ENCODE peak calls at places on chromosome 10, in five cellular contexts. V, X, R, B and N are unnamed samples.

GRCh38 chr10:24449334-24449740 is 240.4 kb downstream of the KIAA1217 start:
- DNase-seq in B (no peak), X (peak), R (no peak), V (no peak), N (peak)

GRCh38 chr10:122796796-122797195 is 48.9 kb downstream of the CUZD1 start:
- DNase-seq in B (no peak), X (no peak), V (no peak), R (no peak), N (no peak)

GRCh38 chr10:96334888-96335526 is 23.8 kb downstream of the OPALIN start:
- DNase-seq in B (no peak), X (peak), V (no peak), R (no peak), N (peak)

GRCh38 chr10:69047111-69047837 is 40.6 kb upstream of the SRGN start:
- DNase-seq in X (no peak), R (no peak), B (no peak), V (no peak), N (no peak)

GRCh38 chr10:30645340-30645827 is 15.8 kb upstream of the LYZL2 start:
- DNase-seq in B (peak), V (peak), R (no peak), X (peak), N (no peak)

GRCh38 chr10:48511066-48511854 is 93.6 kb downstream of the ARHGAP22 start:
- DNase-seq in X (no peak), V (no peak), R (no peak), B (no peak), N (no peak)

GRCh38 chr10:102409604-102410426 is 8.8 kb downstream of the PSD start:
- DNase-seq in R (no peak), X (no peak), V (no peak), B (no peak), N (no peak)

GRCh38 chr10:68146133-68146532 is 36.8 kb downstream of the MYPN start:
- DNase-seq in R (no peak), X (no peak), V (no peak), B (no peak), N (no peak)

GRCh38 chr10:14102056-14102455 is 228.7 kb downstream of the FRMD4A start:
- DNase-seq in B (no peak), X (peak), V (no peak), R (no peak), N (peak)

GRCh38 chr10:3944591-3944990 is 159.6 kb upstream of the KLF6 start:
- DNase-seq in B (no peak), V (no peak), X (no peak), R (no peak), N (no peak)

GRCh38 chr10:106711313-106711906 is 453.1 kb downstream of the SORCS1 start:
- DNase-seq in V (peak), X (no peak), B (peak), R (no peak), N (peak)

GRCh38 chr10:18635995-18636394 is 15.4 kb downstream of the NSUN6 start:
- DNase-seq in B (no peak), V (no peak), X (no peak), R (no peak), N (no peak)

GRCh38 chr10:51231754-51232153 is 157.5 kb downstream of the PRKG1 start:
- DNase-seq in R (no peak), B (no peak), X (no peak), V (no peak), N (no peak)

GRCh38 chr10:34726862-34727261 is 88.2 kb downstream of the PARD3 start:
- DNase-seq in R (no peak), V (no peak), X (no peak), B (no peak), N (no peak)

GRCh38 chr10:23081156-23081833 is 14.1 kb upstream of the MSRB2 start:
- DNase-seq in V (no peak), B (no peak), X (no peak), R (no peak), N (no peak)

GRCh38 chr10:114437456-114438292 is 33.4 kb upstream of the AFAP1L2 start:
- DNase-seq in X (peak), B (no peak), R (no peak), V (no peak), N (peak)

GRCh38 chr10:115849197-115849596 is 423.8 kb downstream of the GFRA1 start:
- DNase-seq in X (no peak), V (no peak), R (no peak), B (no peak), N (no peak)

DNA sequence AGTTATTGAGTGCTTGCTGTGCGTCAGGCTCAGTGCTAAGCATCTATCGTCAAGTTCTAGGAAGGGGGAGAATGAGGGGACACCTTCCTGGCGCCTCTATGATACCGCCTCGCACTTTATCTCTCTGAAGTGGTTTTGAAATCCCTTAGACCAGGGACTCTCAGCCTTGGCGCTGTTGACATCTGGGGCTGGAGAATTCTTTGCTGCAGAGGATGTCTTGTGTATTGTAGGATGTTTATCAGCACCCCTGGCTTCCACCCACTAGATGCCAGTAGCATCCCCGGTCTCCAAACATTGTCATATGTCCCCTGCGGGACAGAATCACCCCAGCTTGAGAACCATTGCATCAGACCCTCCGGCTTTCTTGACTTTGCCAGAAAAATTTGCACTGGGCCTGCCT is 285.5 kb downstream of the CCDC3 start:
- DNase-seq in R (no peak), V (no peak), X (no peak), B (no peak), N (no peak)
- H3K4me3 ChIP-seq in R (no peak), V (no peak), X (no peak), B (no peak), N (no peak)

GRCh38 chr10:71980181-71981023 is 16.2 kb downstream of the CHST3 start:
- DNase-seq in X (no peak), R (no peak), V (no peak), B (no peak), N (no peak)
- H3K4me3 ChIP-seq in X (no peak), R (no peak), V (no peak), B (no peak), N (no peak)

GRCh38 chr10:44978570-44979280 is at the start of gene DEPP1:
- DNase-seq in R (peak), X (peak), B (peak), V (peak), N (peak)
- H3K4me3 ChIP-seq in R (peak), X (peak), B (peak), V (peak), N (peak)

DNA sequence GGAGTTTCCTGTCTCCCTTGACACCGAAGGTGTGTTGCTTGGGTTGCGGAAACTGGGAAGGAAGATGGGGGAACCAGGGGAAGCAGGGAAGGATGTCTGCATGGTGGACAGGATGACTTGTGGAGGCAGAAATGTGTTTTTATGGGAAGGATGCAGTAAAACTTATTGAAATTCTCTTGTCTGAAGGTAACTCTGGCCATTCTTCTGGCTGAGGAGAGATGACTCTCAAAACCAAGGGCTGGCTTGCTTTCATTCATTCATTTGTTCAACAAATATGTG is 1.5 kb downstream of the UBTD1 start:
- DNase-seq in B (no peak), X (no peak), V (no peak), R (no peak), N (no peak)
- H3K4me3 ChIP-seq in B (peak), X (peak), V (peak), R (peak), N (peak)